ENCODE peak calls at places on chromosomes 11 and 22, in five cellular contexts. W, D, U, H and C are unnamed samples.

GRCh38 chr11:123740787-123741158 is 687 bp downstream of the ZNF202 start:
- DNase-seq in W (no peak), D (peak), U (no peak), H (no peak), C (no peak)

GRCh38 chr11:77212314-77213007 is 84.4 kb downstream of the MYO7A start:
- DNase-seq in W (no peak), D (no peak), U (no peak), H (no peak), C (no peak)

GRCh38 chr22:25747245-25747944 is 5.4 kb downstream of the MYO18B start:
- DNase-seq in W (no peak), D (peak), U (no peak), H (peak), C (no peak)

GRCh38 chr22:42336527-42337227 is 66.2 kb upstream of the TCF20 start:
- DNase-seq in W (no peak), D (no peak), U (no peak), H (peak), C (no peak)

GRCh38 chr11:133999355-133999754 is 42.6 kb upstream of the IGSF9B start:
- DNase-seq in W (no peak), D (no peak), U (no peak), H (no peak), C (no peak)

GRCh38 chr22:45885171-45885840 is 91.7 kb downstream of the WNT7B start:
- DNase-seq in W (no peak), D (no peak), U (peak), H (no peak), C (no peak)

GRCh38 chr11:103798029-103798428 is 238.4 kb upstream of the DDI1 start:
- DNase-seq in W (no peak), D (peak), U (no peak), H (no peak), C (no peak)

GRCh38 chr11:9895016-9895415 is 231.1 kb downstream of the SWAP70 start:
- DNase-seq in W (no peak), D (peak), U (no peak), H (no peak), C (no peak)

GRCh38 chr22:23179381-23180294 is 671 bp upstream of the BCR start:
- DNase-seq in W (no peak), D (no peak), U (no peak), H (peak), C (no peak)

GRCh38 chr22:35489225-35489624 is 51.4 kb upstream of the RASD2 start:
- DNase-seq in W (no peak), D (no peak), U (no peak), H (no peak), C (no peak)

GRCh38 chr11:47305734-47306483 is 36.0 kb downstream of the MADD start:
- DNase-seq in W (no peak), D (no peak), U (no peak), H (no peak), C (no peak)

GRCh38 chr22:28369849-28370248 is 309.8 kb downstream of the TTC28 start:
- DNase-seq in W (no peak), D (no peak), U (no peak), H (no peak), C (no peak)

GRCh38 chr11:8233691-8234424 is 29.8 kb downstream of the LMO1 start:
- DNase-seq in W (no peak), D (peak), U (no peak), H (peak), C (no peak)

GRCh38 chr22:22032906-22033802 is 50.6 kb upstream of the TOP3B start:
- DNase-seq in W (no peak), D (no peak), U (no peak), H (peak), C (no peak)

GRCh38 chr11:107928767-107929507 is 689 bp downstream of the RAB39A start:
- DNase-seq in W (peak), D (no peak), U (peak), H (peak), C (no peak)

GRCh38 chr11:2100361-2101170 is 38.6 kb downstream of the IGF2 start:
- DNase-seq in W (no peak), D (no peak), U (peak), H (no peak), C (no peak)

GRCh38 chr11:10285148-10285802 is 8.7 kb downstream of the SBF2 start:
- DNase-seq in W (no peak), D (peak), U (no peak), H (no peak), C (no peak)

GRCh38 chr11:44621140-44621681 is 55.7 kb downstream of the CD82 start:
- DNase-seq in W (peak), D (peak), U (peak), H (peak), C (peak)

GRCh38 chr11:18065572-18065971 is 19.5 kb upstream of the TPH1 start:
- DNase-seq in W (no peak), D (no peak), U (no peak), H (peak), C (no peak)

GRCh38 chr11:19992998-19993397 is 167.3 kb downstream of the DBX1 start:
- DNase-seq in W (no peak), D (no peak), U (no peak), H (no peak), C (no peak)

GRCh38 chr11:102552447-102553200 is 22.1 kb upstream of the MMP7 start:
- DNase-seq in W (no peak), D (no peak), U (no peak), H (peak), C (no peak)

GRCh38 chr11:73270089-73270854 is 1.9 kb upstream of the P2RY6 start:
- DNase-seq in W (no peak), D (peak), U (peak), H (no peak), C (no peak)

GRCh38 chr11:63847363-63847762 is 8.5 kb downstream of the MARK2 start:
- DNase-seq in W (no peak), D (no peak), U (peak), H (peak), C (no peak)

GRCh38 chr11:58685973-58686720 is 45.6 kb downstream of the GLYAT start:
- DNase-seq in W (no peak), D (no peak), U (no peak), H (no peak), C (no peak)

GRCh38 chr11:70078095-70078795 is at the start of gene ANO1:
- DNase-seq in W (no peak), D (no peak), U (no peak), H (peak), C (no peak)

GRCh38 chr22:31588970-31589675 is 72.9 kb downstream of the PISD start:
- DNase-seq in W (no peak), D (no peak), U (no peak), H (no peak), C (no peak)

GRCh38 chr22:48960981-48961655 is 866.6 kb downstream of the BRD1 start:
- DNase-seq in W (no peak), D (no peak), U (peak), H (no peak), C (no peak)

GRCh38 chr11:64289011-64289564 is 2.0 kb upstream of the KCNK4 start:
- DNase-seq in W (no peak), D (no peak), U (no peak), H (no peak), C (no peak)

GRCh38 chr11:125061237-125061636 is 1.9 kb upstream of the SLC37A2 start:
- DNase-seq in W (no peak), D (no peak), U (no peak), H (no peak), C (no peak)

GRCh38 chr11:117010808-117011540 is 87.3 kb downstream of the SIK3 start:
- DNase-seq in W (no peak), D (peak), U (no peak), H (peak), C (no peak)

GRCh38 chr22:11066458-11067285 is 4461.3 kb upstream of the OR11H1 start:
- DNase-seq in W (no peak), D (no peak), U (no peak), H (no peak), C (no peak)

DNA sequence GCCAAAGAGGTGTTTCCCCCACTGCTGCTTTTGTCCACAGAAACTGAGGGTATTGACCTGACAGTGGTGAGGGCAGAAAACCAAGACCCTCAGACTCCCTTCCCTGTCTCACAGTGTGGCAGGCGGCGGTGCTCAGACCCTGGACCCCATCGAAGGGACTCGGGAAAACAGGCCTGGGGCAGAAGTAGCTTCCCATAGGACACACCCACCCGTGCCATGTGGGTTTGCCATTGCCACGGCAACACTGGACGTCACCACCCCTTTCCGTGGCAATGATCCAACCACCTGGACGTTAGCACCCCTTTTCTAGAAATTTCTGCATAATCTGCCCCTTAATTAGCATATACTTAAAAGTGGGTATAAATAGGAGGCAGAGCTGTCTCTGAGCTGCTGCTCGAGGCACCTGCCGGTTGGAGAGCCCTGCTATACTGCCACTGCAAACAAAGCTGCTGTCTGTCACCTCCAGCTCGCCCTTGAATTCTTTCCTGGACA is 10.6 kb downstream of the MLC1 start:
- DNase-seq in W (no peak), D (no peak), U (peak), H (no peak), C (no peak)
- H2BK12ac ChIP-seq in W (no peak), D (no peak), U (no peak), H (no peak), C (no peak)

GRCh38 chr11:92284558-92284957 is 59.9 kb downstream of the FAT3 start:
- DNase-seq in W (no peak), D (no peak), U (no peak), H (no peak), C (no peak)

GRCh38 chr11:92286718-92287117 is 62.1 kb downstream of the FAT3 start:
- DNase-seq in W (no peak), D (no peak), U (no peak), H (peak), C (no peak)

GRCh38 chr11:92284107-92284506 is 59.5 kb downstream of the FAT3 start:
- DNase-seq in W (no peak), D (no peak), U (no peak), H (no peak), C (no peak)

DNA sequence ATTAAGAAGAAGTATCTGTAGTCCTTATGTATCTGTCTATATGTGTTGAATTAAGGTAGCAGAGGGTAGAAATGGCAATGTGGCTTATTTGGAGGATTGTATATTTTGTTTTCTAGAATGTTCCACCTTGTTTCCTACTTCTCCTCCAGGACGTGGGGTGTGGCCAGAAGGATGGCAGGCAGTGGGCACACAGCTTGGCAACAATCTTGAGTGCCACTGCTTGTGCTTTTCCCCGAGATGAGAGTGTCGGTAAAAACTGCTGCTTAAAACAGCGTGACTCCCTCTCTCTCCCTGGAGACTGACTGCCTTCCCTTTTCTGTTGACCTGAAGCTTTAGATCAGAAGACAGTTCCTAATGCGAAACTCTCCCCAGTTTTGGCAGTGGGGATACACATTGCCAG is 61.2 kb downstream of the FAT3 start:
- DNase-seq in W (no peak), D (no peak), U (no peak), H (no peak), C (no peak)
- H2BK12ac ChIP-seq in W (no peak), D (no peak), U (no peak), H (peak), C (peak)

DNA sequence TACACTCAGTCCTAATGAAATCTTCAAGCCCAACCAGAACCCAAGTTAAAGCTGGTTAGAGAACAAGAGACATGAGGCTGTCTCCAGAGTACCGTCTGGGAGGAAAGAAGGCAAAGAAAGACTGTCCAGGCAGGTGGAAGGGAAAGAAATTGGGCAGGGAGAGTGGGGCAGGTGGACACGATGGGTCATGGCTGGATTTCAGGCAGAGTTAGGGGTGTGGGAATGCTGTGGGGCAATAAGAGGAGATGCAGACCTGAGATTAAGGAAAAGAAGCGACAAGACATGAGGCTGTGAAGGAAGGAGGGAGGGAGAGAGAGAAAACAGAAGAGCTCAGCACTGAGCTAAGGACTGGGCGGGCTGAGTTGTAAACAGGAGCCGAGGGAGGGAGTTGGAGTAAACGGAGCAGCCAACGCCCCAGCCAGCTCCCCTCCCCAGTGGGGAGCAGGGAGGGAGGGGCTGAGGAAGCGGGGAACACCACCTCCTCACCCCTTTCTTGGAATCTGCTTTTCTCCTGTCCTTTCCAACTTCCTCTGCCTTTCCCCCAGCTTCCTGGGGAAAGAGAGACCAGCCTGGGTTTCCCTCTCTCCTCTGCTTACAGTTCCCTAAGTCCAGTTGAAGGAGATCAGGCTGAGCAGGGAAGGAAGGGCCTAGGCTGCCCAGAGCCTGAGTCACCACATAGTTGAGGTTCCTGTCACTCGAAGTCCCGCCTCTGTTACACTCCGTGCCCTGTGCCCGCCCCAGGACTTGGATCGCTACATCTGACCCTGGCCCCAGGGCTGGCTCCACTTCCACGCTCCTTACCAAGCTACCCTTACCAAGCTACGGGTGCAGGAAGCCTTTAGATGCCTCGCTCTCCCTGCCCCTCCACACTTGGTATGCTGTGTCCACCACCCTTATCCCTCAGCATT is 6.6 kb upstream of the AHNAK start:
- DNase-seq in W (no peak), D (peak), U (peak), H (peak), C (peak)
- H2BK12ac ChIP-seq in W (peak), D (peak), U (peak), H (peak), C (peak)

DNA sequence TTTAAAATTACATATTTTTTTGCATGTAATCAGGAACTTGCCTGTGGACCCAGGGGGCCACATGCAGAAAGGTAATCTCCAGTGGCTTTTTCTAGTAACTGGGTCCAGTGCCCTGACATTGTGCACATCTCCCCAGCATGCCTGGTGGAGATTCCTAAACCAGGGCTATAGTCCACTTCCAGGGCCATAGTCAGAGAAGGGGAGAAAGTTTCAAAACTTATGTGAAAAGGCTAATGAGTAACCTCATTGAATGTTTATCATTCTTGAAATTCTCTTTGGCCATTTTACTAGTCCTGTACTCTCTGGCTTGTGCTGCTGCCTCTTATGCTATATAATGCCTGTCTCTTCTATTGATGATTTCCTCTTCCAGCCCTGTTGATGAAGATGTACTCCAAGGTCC is 47.8 kb downstream of the BARX2 start:
- DNase-seq in W (no peak), D (no peak), U (no peak), H (peak), C (no peak)
- H2BK12ac ChIP-seq in W (no peak), D (no peak), U (no peak), H (no peak), C (no peak)